ENCODE peak calls at places on chromosomes 3 and 15, in seven cellular contexts. One of them, this sample, is unnamed.

GRCh38 chr15:68618339-68619302 is 39.8 kb downstream of the CORO2B start:
- DNase-seq in K562: no peak
- DNase-seq in SK-N-SH: no peak
- DNase-seq in GM12878: no peak
- DNase-seq in GM12892: no peak
- DNase-seq in HepG2: no peak
- DNase-seq in H1: no peak
- DNase-seq in this sample: no peak

GRCh38 chr3:193662757-193663322 is 69.8 kb downstream of the OPA1 start:
- DNase-seq in K562: peak
- DNase-seq in SK-N-SH: no peak
- DNase-seq in GM12878: no peak
- DNase-seq in GM12892: no peak
- DNase-seq in HepG2: no peak
- DNase-seq in H1: no peak
- DNase-seq in this sample: no peak

GRCh38 chr3:176577462-176577861 is 619.8 kb downstream of the TBL1XR1 start:
- DNase-seq in K562: no peak
- DNase-seq in SK-N-SH: no peak
- DNase-seq in GM12878: no peak
- DNase-seq in GM12892: no peak
- DNase-seq in HepG2: no peak
- DNase-seq in H1: no peak
- DNase-seq in this sample: no peak

GRCh38 chr3:126752303-126753190 is 48.5 kb downstream of the CHCHD6 start:
- DNase-seq in K562: peak
- DNase-seq in SK-N-SH: peak
- DNase-seq in GM12878: peak
- DNase-seq in GM12892: peak
- DNase-seq in HepG2: peak
- DNase-seq in H1: peak
- DNase-seq in this sample: peak

GRCh38 chr15:93049914-93050534 is 39.0 kb downstream of the RGMA start:
- DNase-seq in K562: no peak
- DNase-seq in SK-N-SH: no peak
- DNase-seq in GM12878: no peak
- DNase-seq in GM12892: no peak
- DNase-seq in HepG2: no peak
- DNase-seq in H1: no peak
- DNase-seq in this sample: no peak

GRCh38 chr3:33218446-33219174 is at the start of gene SUSD5:
- DNase-seq in K562: no peak
- DNase-seq in SK-N-SH: peak
- DNase-seq in GM12878: no peak
- DNase-seq in GM12892: peak
- DNase-seq in HepG2: no peak
- DNase-seq in H1: peak
- DNase-seq in this sample: peak

GRCh38 chr15:39235084-39235795 is 345.6 kb upstream of the THBS1 start:
- DNase-seq in K562: no peak
- DNase-seq in SK-N-SH: no peak
- DNase-seq in GM12878: no peak
- DNase-seq in GM12892: no peak
- DNase-seq in HepG2: no peak
- DNase-seq in H1: no peak
- DNase-seq in this sample: no peak

GRCh38 chr15:51736069-51736468 is 1.4 kb downstream of the LYSMD2 start:
- DNase-seq in K562: no peak
- DNase-seq in SK-N-SH: peak
- DNase-seq in GM12878: peak
- DNase-seq in GM12892: no peak
- DNase-seq in HepG2: no peak
- DNase-seq in H1: no peak
- DNase-seq in this sample: no peak

GRCh38 chr3:150636258-150636657 is 33.1 kb downstream of the SELENOT start:
- DNase-seq in K562: no peak
- DNase-seq in SK-N-SH: no peak
- DNase-seq in GM12878: no peak
- DNase-seq in GM12892: no peak
- DNase-seq in HepG2: no peak
- DNase-seq in H1: no peak
- DNase-seq in this sample: no peak

GRCh38 chr15:50764331-50765201 is 940 bp downstream of the SPPL2A start:
- DNase-seq in K562: peak
- DNase-seq in SK-N-SH: peak
- DNase-seq in GM12878: peak
- DNase-seq in GM12892: no peak
- DNase-seq in HepG2: no peak
- DNase-seq in H1: no peak
- DNase-seq in this sample: peak

GRCh38 chr15:85587707-85588441 is 206.9 kb downstream of the KLHL25 start:
- DNase-seq in K562: no peak
- DNase-seq in SK-N-SH: no peak
- DNase-seq in GM12878: no peak
- DNase-seq in GM12892: no peak
- DNase-seq in HepG2: no peak
- DNase-seq in H1: no peak
- DNase-seq in this sample: no peak

GRCh38 chr15:96273317-96274086 is 57.0 kb upstream of the NR2F2 start:
- DNase-seq in K562: peak
- DNase-seq in SK-N-SH: no peak
- DNase-seq in GM12878: peak
- DNase-seq in GM12892: no peak
- DNase-seq in HepG2: no peak
- DNase-seq in H1: no peak
- DNase-seq in this sample: no peak

GRCh38 chr15:89458440-89458839 is 37.9 kb downstream of the RHCG start:
- DNase-seq in K562: no peak
- DNase-seq in SK-N-SH: no peak
- DNase-seq in GM12878: no peak
- DNase-seq in GM12892: no peak
- DNase-seq in HepG2: no peak
- DNase-seq in H1: no peak
- DNase-seq in this sample: no peak

GRCh38 chr3:188133646-188134045 is 20.3 kb upstream of the LPP start:
- DNase-seq in K562: no peak
- DNase-seq in SK-N-SH: no peak
- DNase-seq in GM12878: no peak
- DNase-seq in GM12892: no peak
- DNase-seq in HepG2: no peak
- DNase-seq in H1: no peak
- DNase-seq in this sample: no peak

GRCh38 chr3:174219738-174220137 is 639.4 kb upstream of the NAALADL2 start:
- DNase-seq in K562: no peak
- DNase-seq in SK-N-SH: no peak
- DNase-seq in GM12878: no peak
- DNase-seq in GM12892: no peak
- DNase-seq in HepG2: no peak
- DNase-seq in H1: no peak
- DNase-seq in this sample: no peak

GRCh38 chr3:128278130-128278529 is 124.8 kb downstream of the EEFSEC start:
- DNase-seq in K562: no peak
- DNase-seq in SK-N-SH: peak
- DNase-seq in GM12878: no peak
- DNase-seq in GM12892: no peak
- DNase-seq in HepG2: no peak
- DNase-seq in H1: peak
- DNase-seq in this sample: no peak

GRCh38 chr3:171039674-171040073 is 13.2 kb upstream of the SLC2A2 start:
- DNase-seq in K562: no peak
- DNase-seq in SK-N-SH: no peak
- DNase-seq in GM12878: no peak
- DNase-seq in GM12892: no peak
- DNase-seq in HepG2: no peak
- DNase-seq in H1: no peak
- DNase-seq in this sample: no peak

GRCh38 chr15:93051236-93052089 is 37.5 kb downstream of the RGMA start:
- DNase-seq in K562: no peak
- DNase-seq in SK-N-SH: no peak
- DNase-seq in GM12878: no peak
- DNase-seq in GM12892: no peak
- DNase-seq in HepG2: no peak
- DNase-seq in H1: no peak
- DNase-seq in this sample: no peak

GRCh38 chr3:45241206-45241605 is 15.1 kb upstream of the TMEM158 start:
- DNase-seq in K562: no peak
- DNase-seq in SK-N-SH: no peak
- DNase-seq in GM12878: no peak
- DNase-seq in GM12892: no peak
- DNase-seq in HepG2: no peak
- DNase-seq in H1: no peak
- DNase-seq in this sample: no peak

GRCh38 chr3:30644615-30645014 is 38.2 kb downstream of the TGFBR2 start:
- DNase-seq in K562: no peak
- DNase-seq in SK-N-SH: no peak
- DNase-seq in GM12878: no peak
- DNase-seq in GM12892: no peak
- DNase-seq in HepG2: no peak
- DNase-seq in H1: no peak
- DNase-seq in this sample: no peak

GRCh38 chr3:143084856-143085731 is 34.5 kb upstream of the CHST2 start:
- DNase-seq in K562: peak
- DNase-seq in SK-N-SH: no peak
- DNase-seq in GM12878: peak
- DNase-seq in GM12892: no peak
- DNase-seq in HepG2: no peak
- DNase-seq in H1: no peak
- DNase-seq in this sample: no peak

GRCh38 chr3:128547368-128547987 is 54.5 kb upstream of the GATA2 start:
- DNase-seq in K562: peak
- DNase-seq in SK-N-SH: no peak
- DNase-seq in GM12878: no peak
- DNase-seq in GM12892: no peak
- DNase-seq in HepG2: no peak
- DNase-seq in H1: no peak
- DNase-seq in this sample: no peak

GRCh38 chr3:174202146-174202545 is 657.0 kb upstream of the NAALADL2 start:
- DNase-seq in K562: no peak
- DNase-seq in SK-N-SH: no peak
- DNase-seq in GM12878: no peak
- DNase-seq in GM12892: no peak
- DNase-seq in HepG2: no peak
- DNase-seq in H1: no peak
- DNase-seq in this sample: no peak

GRCh38 chr3:10747341-10747740 is 68.7 kb upstream of the SLC6A11 start:
- DNase-seq in K562: no peak
- DNase-seq in SK-N-SH: no peak
- DNase-seq in GM12878: no peak
- DNase-seq in GM12892: no peak
- DNase-seq in HepG2: no peak
- DNase-seq in H1: no peak
- DNase-seq in this sample: no peak

GRCh38 chr3:72375237-72376154 is 472.7 kb downstream of the SHQ1 start:
- DNase-seq in K562: no peak
- DNase-seq in SK-N-SH: no peak
- DNase-seq in GM12878: no peak
- DNase-seq in GM12892: no peak
- DNase-seq in HepG2: no peak
- DNase-seq in H1: no peak
- DNase-seq in this sample: peak

GRCh38 chr3:43764012-43764411 is 73.3 kb downstream of the ABHD5 start:
- DNase-seq in K562: no peak
- DNase-seq in SK-N-SH: no peak
- DNase-seq in GM12878: no peak
- DNase-seq in GM12892: no peak
- DNase-seq in HepG2: no peak
- DNase-seq in H1: no peak
- DNase-seq in this sample: no peak

GRCh38 chr15:27743078-27743477 is 356.0 kb downstream of the OCA2 start:
- DNase-seq in K562: no peak
- DNase-seq in SK-N-SH: peak
- DNase-seq in GM12878: no peak
- DNase-seq in GM12892: no peak
- DNase-seq in HepG2: no peak
- DNase-seq in H1: peak
- DNase-seq in this sample: no peak

GRCh38 chr15:27077790-27078189 is 106.8 kb downstream of the GABRG3 start:
- DNase-seq in K562: peak
- DNase-seq in SK-N-SH: peak
- DNase-seq in GM12878: no peak
- DNase-seq in GM12892: no peak
- DNase-seq in HepG2: no peak
- DNase-seq in H1: no peak
- DNase-seq in this sample: no peak

GRCh38 chr15:64285150-64285549 is 70.8 kb downstream of the CSNK1G1 start:
- DNase-seq in K562: no peak
- DNase-seq in SK-N-SH: no peak
- DNase-seq in GM12878: no peak
- DNase-seq in GM12892: no peak
- DNase-seq in HepG2: no peak
- DNase-seq in H1: no peak
- DNase-seq in this sample: no peak
- TF ChIP-seq TAF1 in K562: no peak
- TF ChIP-seq TAF1 in SK-N-SH: no peak
- TF ChIP-seq TAF1 in GM12878: no peak
- TF ChIP-seq TAF1 in GM12892: no peak
- TF ChIP-seq TAF1 in HepG2: no peak
- TF ChIP-seq TAF1 in H1: no peak
- TF ChIP-seq TAF1 in this sample: no peak

GRCh38 chr15:33866101-33866737 is 102.1 kb upstream of the CHRM5 start:
- DNase-seq in K562: no peak
- DNase-seq in SK-N-SH: no peak
- DNase-seq in GM12878: no peak
- DNase-seq in GM12892: no peak
- DNase-seq in HepG2: no peak
- DNase-seq in H1: no peak
- DNase-seq in this sample: no peak
- TF ChIP-seq TAF1 in K562: no peak
- TF ChIP-seq TAF1 in SK-N-SH: no peak
- TF ChIP-seq TAF1 in GM12878: no peak
- TF ChIP-seq TAF1 in GM12892: no peak
- TF ChIP-seq TAF1 in HepG2: no peak
- TF ChIP-seq TAF1 in H1: no peak
- TF ChIP-seq TAF1 in this sample: no peak

GRCh38 chr15:58200739-58201138 is 62.6 kb downstream of the AQP9 start:
- DNase-seq in K562: no peak
- DNase-seq in SK-N-SH: no peak
- DNase-seq in GM12878: no peak
- DNase-seq in GM12892: no peak
- DNase-seq in HepG2: no peak
- DNase-seq in H1: no peak
- DNase-seq in this sample: no peak

GRCh38 chr15:58201536-58201935 is 63.4 kb downstream of the AQP9 start:
- DNase-seq in K562: no peak
- DNase-seq in SK-N-SH: no peak
- DNase-seq in GM12878: no peak
- DNase-seq in GM12892: no peak
- DNase-seq in HepG2: no peak
- DNase-seq in H1: no peak
- DNase-seq in this sample: no peak

GRCh38 chr15:58203537-58203936 is 65.4 kb downstream of the AQP9 start:
- DNase-seq in K562: peak
- DNase-seq in SK-N-SH: peak
- DNase-seq in GM12878: no peak
- DNase-seq in GM12892: no peak
- DNase-seq in HepG2: no peak
- DNase-seq in H1: no peak
- DNase-seq in this sample: no peak
- TF ChIP-seq TAF1 in K562: no peak
- TF ChIP-seq TAF1 in SK-N-SH: no peak
- TF ChIP-seq TAF1 in GM12878: no peak
- TF ChIP-seq TAF1 in GM12892: no peak
- TF ChIP-seq TAF1 in HepG2: no peak
- TF ChIP-seq TAF1 in H1: no peak
- TF ChIP-seq TAF1 in this sample: no peak

GRCh38 chr3:61564405-61565059 is 3.2 kb downstream of the PTPRG start:
- DNase-seq in K562: no peak
- DNase-seq in SK-N-SH: peak
- DNase-seq in GM12878: no peak
- DNase-seq in GM12892: peak
- DNase-seq in HepG2: no peak
- DNase-seq in H1: peak
- DNase-seq in this sample: peak
- TF ChIP-seq TAF1 in K562: no peak
- TF ChIP-seq TAF1 in SK-N-SH: no peak
- TF ChIP-seq TAF1 in GM12878: no peak
- TF ChIP-seq TAF1 in GM12892: no peak
- TF ChIP-seq TAF1 in HepG2: no peak
- TF ChIP-seq TAF1 in H1: no peak
- TF ChIP-seq TAF1 in this sample: no peak